ENCODE peak calls at places on chromosomes 3 and 15, in seven cellular contexts. Y is HFF-Myc; A is Calu3; K is GM12865; S is endothelial cell; L is HEK293T; R is activated CD8-positive, alpha-beta T cell treated with anti-CD3 and anti-CD28 coated beads for 36 hours. M is an unnamed sample.

GRCh38 chr3:48561045-48561736 is 2.4 kb downstream of the UCN2 start:
- DNase-seq in R (peak; percentile 66), Y (no peak), A (no peak), S (peak; percentile 64), L (no peak), K (no peak), M (no peak)

GRCh38 chr3:31532587-31533168 is at the start of gene STT3B:
- DNase-seq in A (peak; percentile 84), S (no peak), Y (peak; percentile 44), R (peak; percentile 86), K (peak; percentile 93), L (peak; percentile 46), M (peak; percentile 86)

GRCh38 chr15:97504031-97504430 is 456.5 kb upstream of the ARRDC4 start:
- DNase-seq in L (no peak), S (no peak), Y (no peak), K (no peak), A (peak; percentile 36), R (no peak), M (no peak)

GRCh38 chr15:40501487-40501886 is 30.7 kb downstream of the CHST14 start:
- DNase-seq in L (no peak), R (no peak), S (no peak), Y (no peak), A (no peak), K (no peak), M (no peak)

GRCh38 chr3:143627336-143627735 is 220.9 kb downstream of the SLC9A9 start:
- DNase-seq in R (peak; percentile 52), S (no peak), A (no peak), Y (no peak), K (no peak), L (no peak), M (no peak)

GRCh38 chr15:80234883-80235282 is 17.1 kb downstream of the CTXND1 start:
- DNase-seq in K (peak; percentile 70), A (peak; percentile 63), R (peak; percentile 68), Y (peak; percentile 6), S (peak; percentile 51), L (peak; percentile 36), M (no peak)

GRCh38 chr3:71117572-71118247 is 465.8 kb downstream of the FOXP1 start:
- DNase-seq in A (no peak), Y (no peak), K (no peak), R (no peak), L (no peak), S (no peak), M (no peak)

GRCh38 chr15:80953953-80954778 is 35.5 kb downstream of the MESD start:
- DNase-seq in R (no peak), Y (no peak), S (no peak), K (no peak), A (no peak), L (no peak), M (no peak)

GRCh38 chr3:189404036-189404435 is 227.2 kb upstream of the TP63 start:
- DNase-seq in K (no peak), Y (no peak), L (no peak), S (no peak), A (no peak), R (no peak), M (no peak)

GRCh38 chr3:31615071-31615875 is 82.5 kb downstream of the STT3B start:
- DNase-seq in Y (no peak), K (no peak), A (no peak), L (no peak), S (no peak), R (no peak), M (no peak)

GRCh38 chr3:193118907-193119306 is 122.1 kb upstream of the PLAAT1 start:
- DNase-seq in Y (no peak), R (no peak), L (no peak), K (no peak), S (no peak), A (no peak), M (no peak)

GRCh38 chr3:191331443-191331842 is 1.1 kb upstream of the UTS2B start:
- DNase-seq in K (no peak), S (no peak), A (no peak), L (no peak), R (no peak), Y (no peak), M (no peak)

GRCh38 chr3:182940266-182940808 is 40.0 kb downstream of the DCUN1D1 start:
- DNase-seq in S (no peak), L (no peak), K (no peak), A (no peak), Y (no peak), R (no peak), M (no peak)

GRCh38 chr15:72179950-72180581 is 17.5 kb downstream of the GRAMD2A start:
- DNase-seq in A (no peak), Y (no peak), K (no peak), L (no peak), R (no peak), S (peak; percentile 65), M (peak; percentile 85)

GRCh38 chr3:48128779-48129178 is 59.4 kb downstream of the CDC25A start:
- DNase-seq in A (no peak), K (peak; percentile 22), R (no peak), S (no peak), L (no peak), Y (no peak), M (no peak)